ENCODE peak calls at places on chromosomes 1 and 21, in six cellular contexts. One of them, this sample, is unnamed.

GRCh38 chr1:198892065-198892464 is 253.2 kb downstream of the PTPRC start:
- DNase-seq in H1: no peak
- DNase-seq in HepG2: no peak
- DNase-seq in HL-60: no peak
- DNase-seq in GM12878: no peak
- DNase-seq in SK-N-SH: peak; percentile 9
- DNase-seq in this sample: no peak

GRCh38 chr1:209435654-209436566 is 147.6 kb upstream of the CAMK1G start:
- DNase-seq in H1: peak; percentile 97
- DNase-seq in GM12878: no peak
- DNase-seq in SK-N-SH: peak; percentile 86
- DNase-seq in HepG2: peak; percentile 33
- DNase-seq in HL-60: peak; percentile 24
- DNase-seq in this sample: peak; percentile 69

GRCh38 chr1:172948457-172948856 is 102.3 kb downstream of the TNFSF18 start:
- DNase-seq in GM12878: no peak
- DNase-seq in HL-60: no peak
- DNase-seq in SK-N-SH: no peak
- DNase-seq in H1: no peak
- DNase-seq in HepG2: no peak
- DNase-seq in this sample: no peak

GRCh38 chr1:114490235-114490634 is 20.8 kb downstream of the TRIM33 start:
- DNase-seq in HL-60: no peak
- DNase-seq in GM12878: no peak
- DNase-seq in SK-N-SH: no peak
- DNase-seq in H1: no peak
- DNase-seq in HepG2: no peak
- DNase-seq in this sample: no peak

GRCh38 chr1:223652436-223652901 is 13.0 kb downstream of the CAPN8 start:
- DNase-seq in HL-60: no peak
- DNase-seq in HepG2: no peak
- DNase-seq in SK-N-SH: peak; percentile 15
- DNase-seq in GM12878: no peak
- DNase-seq in H1: peak; percentile 50
- DNase-seq in this sample: no peak

GRCh38 chr1:70486676-70487470 is 75.8 kb downstream of the CTH start:
- DNase-seq in HepG2: no peak
- DNase-seq in SK-N-SH: no peak
- DNase-seq in HL-60: no peak
- DNase-seq in H1: no peak
- DNase-seq in GM12878: no peak
- DNase-seq in this sample: no peak

GRCh38 chr1:163231385-163231784 is 28.7 kb upstream of the RGS5 start:
- DNase-seq in H1: no peak
- DNase-seq in HL-60: no peak
- DNase-seq in HepG2: no peak
- DNase-seq in SK-N-SH: no peak
- DNase-seq in GM12878: no peak
- DNase-seq in this sample: no peak

GRCh38 chr1:114719424-114719787 is 2.8 kb upstream of the NRAS start:
- DNase-seq in HepG2: no peak
- DNase-seq in GM12878: no peak
- DNase-seq in HL-60: no peak
- DNase-seq in H1: no peak
- DNase-seq in SK-N-SH: no peak
- DNase-seq in this sample: no peak

GRCh38 chr21:36584980-36585940 is 105.3 kb upstream of the CLDN14 start:
- DNase-seq in HL-60: no peak
- DNase-seq in HepG2: no peak
- DNase-seq in H1: no peak
- DNase-seq in GM12878: no peak
- DNase-seq in SK-N-SH: no peak
- DNase-seq in this sample: peak; percentile 13

DNA sequence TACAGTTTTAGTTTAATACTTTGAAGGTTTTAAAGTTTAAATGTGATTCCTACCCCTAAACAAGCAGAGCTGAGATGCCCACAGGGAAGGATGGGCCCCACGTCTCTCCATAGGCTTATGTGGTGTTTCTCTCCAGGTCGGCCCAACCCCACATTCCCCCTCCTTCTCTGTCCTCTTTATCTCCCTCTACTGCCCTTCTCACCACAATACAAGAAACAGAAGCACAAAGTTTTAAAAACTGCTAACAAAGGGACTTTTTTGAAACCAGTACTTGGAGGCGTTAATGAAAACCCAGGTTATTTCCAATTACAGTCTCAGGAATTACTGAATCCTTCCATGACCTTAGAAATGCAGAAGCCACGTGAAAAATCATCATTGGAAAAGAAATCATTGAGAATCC is 324.0 kb downstream of the NTNG1 start:
- DNase-seq in HepG2: no peak
- DNase-seq in GM12878: no peak
- DNase-seq in H1: no peak
- DNase-seq in HL-60: no peak
- DNase-seq in SK-N-SH: no peak
- DNase-seq in this sample: no peak
- TF ChIP-seq CTCF in HepG2: peak; percentile 4
- TF ChIP-seq CTCF in GM12878: peak; percentile 18
- TF ChIP-seq CTCF in H1: peak; percentile 16
- TF ChIP-seq CTCF in HL-60: no peak
- TF ChIP-seq CTCF in SK-N-SH: no peak
- TF ChIP-seq CTCF in this sample: no peak

DNA sequence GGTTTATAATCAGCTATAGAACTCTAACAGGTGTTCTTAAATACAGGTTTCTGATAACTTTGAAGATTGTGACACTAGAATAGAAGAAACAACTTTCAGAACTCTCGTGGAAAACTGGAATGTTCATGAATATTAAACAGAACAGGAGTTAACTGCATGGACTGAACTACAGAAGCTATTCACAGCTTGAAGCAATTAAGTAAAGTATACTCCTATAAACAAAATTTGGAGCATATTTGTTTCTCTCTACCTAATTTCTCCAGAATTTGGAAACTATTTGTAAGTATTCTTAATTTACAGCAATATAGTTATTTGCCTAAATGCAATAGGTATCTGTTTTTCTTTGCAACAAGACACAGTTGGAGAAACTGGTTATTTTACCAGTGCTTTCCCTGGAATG is 824.8 kb downstream of the ADGRL2 start:
- DNase-seq in SK-N-SH: no peak
- DNase-seq in HL-60: no peak
- DNase-seq in HepG2: no peak
- DNase-seq in H1: no peak
- DNase-seq in GM12878: no peak
- DNase-seq in this sample: no peak
- TF ChIP-seq GABPA in SK-N-SH: no peak
- TF ChIP-seq GABPA in HL-60: no peak
- TF ChIP-seq GABPA in HepG2: no peak
- TF ChIP-seq GABPA in H1: no peak
- TF ChIP-seq GABPA in GM12878: no peak
- TF ChIP-seq GABPA in this sample: no peak

GRCh38 chr21:42956824-42957632 is 17.3 kb upstream of the PKNOX1 start:
- DNase-seq in HL-60: no peak
- DNase-seq in GM12878: no peak
- DNase-seq in SK-N-SH: no peak
- DNase-seq in H1: peak; percentile 67
- DNase-seq in HepG2: peak; percentile 35
- DNase-seq in this sample: no peak
- H3K27ac ChIP-seq in HL-60: no peak overlapping the region
- H3K27ac ChIP-seq in GM12878: no peak overlapping the region
- H3K27ac ChIP-seq in SK-N-SH: no peak overlapping the region
- H3K27ac ChIP-seq in H1: peak overlapping the region; percentile 86
- H3K27ac ChIP-seq in HepG2: no peak overlapping the region
- H3K27ac ChIP-seq in this sample: no peak overlapping the region

GRCh38 chr21:23890652-23891051 is 1716.6 kb downstream of the MRPL39 start:
- DNase-seq in SK-N-SH: no peak
- DNase-seq in HepG2: no peak
- DNase-seq in GM12878: no peak
- DNase-seq in HL-60: no peak
- DNase-seq in H1: no peak
- DNase-seq in this sample: peak; percentile 85

GRCh38 chr21:23886828-23887708 is 1720.2 kb downstream of the MRPL39 start:
- DNase-seq in SK-N-SH: no peak
- DNase-seq in HL-60: no peak
- DNase-seq in GM12878: no peak
- DNase-seq in HepG2: no peak
- DNase-seq in H1: no peak
- DNase-seq in this sample: no peak

GRCh38 chr21:23887709-23888303 is 1719.5 kb downstream of the MRPL39 start:
- DNase-seq in GM12878: no peak
- DNase-seq in HL-60: no peak
- DNase-seq in SK-N-SH: no peak
- DNase-seq in H1: no peak
- DNase-seq in HepG2: no peak
- DNase-seq in this sample: no peak
- TF ChIP-seq CTCF in GM12878: no peak
- TF ChIP-seq CTCF in HL-60: no peak
- TF ChIP-seq CTCF in SK-N-SH: no peak
- TF ChIP-seq CTCF in H1: no peak
- TF ChIP-seq CTCF in HepG2: no peak
- TF ChIP-seq CTCF in this sample: no peak

GRCh38 chr21:18803624-18804023 is 400.0 kb upstream of the TMPRSS15 start:
- DNase-seq in GM12878: no peak
- DNase-seq in HepG2: no peak
- DNase-seq in SK-N-SH: no peak
- DNase-seq in H1: no peak
- DNase-seq in HL-60: no peak
- DNase-seq in this sample: no peak

GRCh38 chr21:18801468-18801867 is 397.9 kb upstream of the TMPRSS15 start:
- DNase-seq in GM12878: no peak
- DNase-seq in H1: no peak
- DNase-seq in HL-60: no peak
- DNase-seq in HepG2: no peak
- DNase-seq in SK-N-SH: peak; percentile 1
- DNase-seq in this sample: no peak
- TF ChIP-seq GABPA in GM12878: no peak
- TF ChIP-seq GABPA in H1: no peak
- TF ChIP-seq GABPA in HL-60: no peak
- TF ChIP-seq GABPA in HepG2: no peak
- TF ChIP-seq GABPA in SK-N-SH: no peak
- TF ChIP-seq GABPA in this sample: no peak

GRCh38 chr1:17027900-17028299 is 16.2 kb upstream of the ATP13A2 start:
- DNase-seq in HL-60: no peak
- DNase-seq in HepG2: no peak
- DNase-seq in SK-N-SH: no peak
- DNase-seq in GM12878: no peak
- DNase-seq in H1: no peak
- DNase-seq in this sample: no peak
- H3K27ac ChIP-seq in HL-60: no peak overlapping the region
- H3K27ac ChIP-seq in HepG2: no peak overlapping the region
- H3K27ac ChIP-seq in SK-N-SH: no peak overlapping the region
- H3K27ac ChIP-seq in GM12878: no peak overlapping the region
- H3K27ac ChIP-seq in H1: no peak overlapping the region
- H3K27ac ChIP-seq in this sample: no peak overlapping the region

GRCh38 chr1:243903023-243903422 is 53.0 kb upstream of the AKT3 start:
- DNase-seq in HepG2: no peak
- DNase-seq in H1: peak; percentile 29
- DNase-seq in GM12878: no peak
- DNase-seq in SK-N-SH: no peak
- DNase-seq in HL-60: no peak
- DNase-seq in this sample: no peak

GRCh38 chr1:243903904-243904303 is 53.9 kb upstream of the AKT3 start:
- DNase-seq in GM12878: no peak
- DNase-seq in HL-60: no peak
- DNase-seq in H1: peak; percentile 36
- DNase-seq in HepG2: no peak
- DNase-seq in SK-N-SH: no peak
- DNase-seq in this sample: no peak

GRCh38 chr1:243896313-243896712 is 46.3 kb upstream of the AKT3 start:
- DNase-seq in H1: no peak
- DNase-seq in HL-60: no peak
- DNase-seq in SK-N-SH: no peak
- DNase-seq in GM12878: no peak
- DNase-seq in HepG2: no peak
- DNase-seq in this sample: no peak

GRCh38 chr1:243902100-243902499 is 52.1 kb upstream of the AKT3 start:
- DNase-seq in SK-N-SH: no peak
- DNase-seq in HepG2: peak; percentile 73
- DNase-seq in GM12878: no peak
- DNase-seq in H1: peak; percentile 13
- DNase-seq in HL-60: no peak
- DNase-seq in this sample: no peak

GRCh38 chr1:243898278-243898677 is 48.2 kb upstream of the AKT3 start:
- DNase-seq in HepG2: no peak
- DNase-seq in SK-N-SH: no peak
- DNase-seq in GM12878: no peak
- DNase-seq in HL-60: no peak
- DNase-seq in H1: no peak
- DNase-seq in this sample: no peak
- TF ChIP-seq CTCF in HepG2: no peak
- TF ChIP-seq CTCF in SK-N-SH: no peak
- TF ChIP-seq CTCF in GM12878: no peak
- TF ChIP-seq CTCF in HL-60: no peak
- TF ChIP-seq CTCF in H1: no peak
- TF ChIP-seq CTCF in this sample: no peak